ENCODE peak calls at places on chromosomes 6 and 20, in nine cellular contexts. One of them, this sample, is unnamed.

GRCh38 chr20:23526850-23527249 is 35.9 kb downstream of the CST8 start:
- DNase-seq in activated naive CD8-positive, alpha-beta T cell treated with anti-CD3 and anti-CD28 coated beads, Interleukin-2, amount 50 U/mL, for 24 hours: no peak
- DNase-seq in fibroblast of pulmonary artery: no peak
- DNase-seq in GM18507: no peak
- DNase-seq in amygdala: no peak
- DNase-seq in DMS79: no peak
- DNase-seq in breast epithelium: no peak
- DNase-seq in NB4: no peak
- DNase-seq in EL: no peak
- DNase-seq in this sample: no peak

GRCh38 chr6:93801101-93801847 is 381.9 kb upstream of the EPHA7 start:
- DNase-seq in activated naive CD8-positive, alpha-beta T cell treated with anti-CD3 and anti-CD28 coated beads, Interleukin-2, amount 50 U/mL, for 24 hours: no peak
- DNase-seq in fibroblast of pulmonary artery: no peak
- DNase-seq in GM18507: no peak
- DNase-seq in amygdala: no peak
- DNase-seq in DMS79: no peak
- DNase-seq in breast epithelium: no peak
- DNase-seq in NB4: no peak
- DNase-seq in EL: no peak
- DNase-seq in this sample: no peak

GRCh38 chr6:137136065-137136464 is 37.4 kb downstream of the IL22RA2 start:
- DNase-seq in activated naive CD8-positive, alpha-beta T cell treated with anti-CD3 and anti-CD28 coated beads, Interleukin-2, amount 50 U/mL, for 24 hours: no peak
- DNase-seq in fibroblast of pulmonary artery: peak
- DNase-seq in GM18507: no peak
- DNase-seq in amygdala: no peak
- DNase-seq in DMS79: no peak
- DNase-seq in breast epithelium: no peak
- DNase-seq in NB4: peak
- DNase-seq in EL: peak
- DNase-seq in this sample: no peak

GRCh38 chr6:52534966-52535390 is 41.9 kb downstream of the TRAM2 start:
- DNase-seq in activated naive CD8-positive, alpha-beta T cell treated with anti-CD3 and anti-CD28 coated beads, Interleukin-2, amount 50 U/mL, for 24 hours: peak
- DNase-seq in fibroblast of pulmonary artery: no peak
- DNase-seq in GM18507: no peak
- DNase-seq in amygdala: no peak
- DNase-seq in DMS79: no peak
- DNase-seq in breast epithelium: no peak
- DNase-seq in NB4: no peak
- DNase-seq in EL: no peak
- DNase-seq in this sample: no peak

GRCh38 chr6:42958125-42958524 is 2.4 kb upstream of the GNMT start:
- DNase-seq in activated naive CD8-positive, alpha-beta T cell treated with anti-CD3 and anti-CD28 coated beads, Interleukin-2, amount 50 U/mL, for 24 hours: no peak
- DNase-seq in fibroblast of pulmonary artery: peak
- DNase-seq in GM18507: no peak
- DNase-seq in amygdala: no peak
- DNase-seq in DMS79: no peak
- DNase-seq in breast epithelium: no peak
- DNase-seq in NB4: no peak
- DNase-seq in EL: no peak
- DNase-seq in this sample: no peak

GRCh38 chr6:43268348-43268685 is 25.0 kb downstream of the TTBK1 start:
- DNase-seq in activated naive CD8-positive, alpha-beta T cell treated with anti-CD3 and anti-CD28 coated beads, Interleukin-2, amount 50 U/mL, for 24 hours: no peak
- DNase-seq in fibroblast of pulmonary artery: no peak
- DNase-seq in GM18507: no peak
- DNase-seq in amygdala: peak
- DNase-seq in DMS79: no peak
- DNase-seq in breast epithelium: no peak
- DNase-seq in NB4: no peak
- DNase-seq in EL: no peak
- DNase-seq in this sample: no peak

GRCh38 chr6:125899726-125900182 is 56.8 kb upstream of the HINT3 start:
- DNase-seq in activated naive CD8-positive, alpha-beta T cell treated with anti-CD3 and anti-CD28 coated beads, Interleukin-2, amount 50 U/mL, for 24 hours: no peak
- DNase-seq in fibroblast of pulmonary artery: no peak
- DNase-seq in GM18507: no peak
- DNase-seq in amygdala: no peak
- DNase-seq in DMS79: no peak
- DNase-seq in breast epithelium: no peak
- DNase-seq in NB4: no peak
- DNase-seq in EL: no peak
- DNase-seq in this sample: no peak

GRCh38 chr6:136112262-136112661 is 137.8 kb downstream of the MTFR2 start:
- DNase-seq in activated naive CD8-positive, alpha-beta T cell treated with anti-CD3 and anti-CD28 coated beads, Interleukin-2, amount 50 U/mL, for 24 hours: no peak
- DNase-seq in fibroblast of pulmonary artery: no peak
- DNase-seq in GM18507: no peak
- DNase-seq in amygdala: no peak
- DNase-seq in DMS79: no peak
- DNase-seq in breast epithelium: no peak
- DNase-seq in NB4: no peak
- DNase-seq in EL: no peak
- DNase-seq in this sample: no peak

GRCh38 chr20:1326031-1326930 is 2.7 kb downstream of the SDCBP2 start:
- DNase-seq in activated naive CD8-positive, alpha-beta T cell treated with anti-CD3 and anti-CD28 coated beads, Interleukin-2, amount 50 U/mL, for 24 hours: no peak
- DNase-seq in fibroblast of pulmonary artery: peak
- DNase-seq in GM18507: no peak
- DNase-seq in amygdala: no peak
- DNase-seq in DMS79: no peak
- DNase-seq in breast epithelium: no peak
- DNase-seq in NB4: no peak
- DNase-seq in EL: no peak
- DNase-seq in this sample: no peak

GRCh38 chr6:117465691-117466090 is 16.8 kb upstream of the DCBLD1 start:
- DNase-seq in activated naive CD8-positive, alpha-beta T cell treated with anti-CD3 and anti-CD28 coated beads, Interleukin-2, amount 50 U/mL, for 24 hours: no peak
- DNase-seq in fibroblast of pulmonary artery: no peak
- DNase-seq in GM18507: no peak
- DNase-seq in amygdala: no peak
- DNase-seq in DMS79: no peak
- DNase-seq in breast epithelium: no peak
- DNase-seq in NB4: peak
- DNase-seq in EL: no peak
- DNase-seq in this sample: no peak

GRCh38 chr6:122631571-122632249 is 21.5 kb downstream of the PKIB start:
- DNase-seq in activated naive CD8-positive, alpha-beta T cell treated with anti-CD3 and anti-CD28 coated beads, Interleukin-2, amount 50 U/mL, for 24 hours: no peak
- DNase-seq in fibroblast of pulmonary artery: no peak
- DNase-seq in GM18507: no peak
- DNase-seq in amygdala: no peak
- DNase-seq in DMS79: no peak
- DNase-seq in breast epithelium: no peak
- DNase-seq in NB4: no peak
- DNase-seq in EL: no peak
- DNase-seq in this sample: no peak

GRCh38 chr6:35220711-35221110 is 7.0 kb downstream of the SCUBE3 start:
- DNase-seq in activated naive CD8-positive, alpha-beta T cell treated with anti-CD3 and anti-CD28 coated beads, Interleukin-2, amount 50 U/mL, for 24 hours: no peak
- DNase-seq in fibroblast of pulmonary artery: no peak
- DNase-seq in GM18507: no peak
- DNase-seq in amygdala: no peak
- DNase-seq in DMS79: no peak
- DNase-seq in breast epithelium: no peak
- DNase-seq in NB4: no peak
- DNase-seq in EL: no peak
- DNase-seq in this sample: no peak

GRCh38 chr6:128784266-128784665 is 98.7 kb upstream of the LAMA2 start:
- DNase-seq in activated naive CD8-positive, alpha-beta T cell treated with anti-CD3 and anti-CD28 coated beads, Interleukin-2, amount 50 U/mL, for 24 hours: no peak
- DNase-seq in fibroblast of pulmonary artery: no peak
- DNase-seq in GM18507: no peak
- DNase-seq in amygdala: no peak
- DNase-seq in DMS79: no peak
- DNase-seq in breast epithelium: no peak
- DNase-seq in NB4: no peak
- DNase-seq in EL: no peak
- DNase-seq in this sample: no peak

GRCh38 chr6:26365633-26365995 is 616 bp downstream of the BTN3A2 start:
- DNase-seq in activated naive CD8-positive, alpha-beta T cell treated with anti-CD3 and anti-CD28 coated beads, Interleukin-2, amount 50 U/mL, for 24 hours: no peak
- DNase-seq in fibroblast of pulmonary artery: no peak
- DNase-seq in GM18507: no peak
- DNase-seq in amygdala: no peak
- DNase-seq in DMS79: no peak
- DNase-seq in breast epithelium: no peak
- DNase-seq in NB4: no peak
- DNase-seq in EL: no peak
- DNase-seq in this sample: no peak

GRCh38 chr6:131000544-131000943 is 62.5 kb downstream of the EPB41L2 start:
- DNase-seq in activated naive CD8-positive, alpha-beta T cell treated with anti-CD3 and anti-CD28 coated beads, Interleukin-2, amount 50 U/mL, for 24 hours: no peak
- DNase-seq in fibroblast of pulmonary artery: no peak
- DNase-seq in GM18507: no peak
- DNase-seq in amygdala: no peak
- DNase-seq in DMS79: no peak
- DNase-seq in breast epithelium: no peak
- DNase-seq in NB4: no peak
- DNase-seq in EL: no peak
- DNase-seq in this sample: no peak

GRCh38 chr6:47028835-47029360 is 13.2 kb downstream of the ADGRF1 start:
- DNase-seq in activated naive CD8-positive, alpha-beta T cell treated with anti-CD3 and anti-CD28 coated beads, Interleukin-2, amount 50 U/mL, for 24 hours: no peak
- DNase-seq in fibroblast of pulmonary artery: no peak
- DNase-seq in GM18507: no peak
- DNase-seq in amygdala: no peak
- DNase-seq in DMS79: no peak
- DNase-seq in breast epithelium: no peak
- DNase-seq in NB4: no peak
- DNase-seq in EL: no peak
- DNase-seq in this sample: no peak

GRCh38 chr6:135703621-135704020 is 147.9 kb upstream of the PDE7B start:
- DNase-seq in activated naive CD8-positive, alpha-beta T cell treated with anti-CD3 and anti-CD28 coated beads, Interleukin-2, amount 50 U/mL, for 24 hours: peak
- DNase-seq in fibroblast of pulmonary artery: no peak
- DNase-seq in GM18507: peak
- DNase-seq in amygdala: no peak
- DNase-seq in DMS79: no peak
- DNase-seq in breast epithelium: no peak
- DNase-seq in NB4: peak
- DNase-seq in EL: no peak
- DNase-seq in this sample: no peak

GRCh38 chr20:31560900-31561598 is 44.0 kb upstream of the ID1 start:
- DNase-seq in activated naive CD8-positive, alpha-beta T cell treated with anti-CD3 and anti-CD28 coated beads, Interleukin-2, amount 50 U/mL, for 24 hours: no peak
- DNase-seq in fibroblast of pulmonary artery: peak
- DNase-seq in GM18507: no peak
- DNase-seq in amygdala: no peak
- DNase-seq in DMS79: no peak
- DNase-seq in breast epithelium: no peak
- DNase-seq in NB4: no peak
- DNase-seq in EL: peak
- DNase-seq in this sample: peak

This sample was measured in DMS153.